ENCODE peak calls at places on chromosomes 11 and 22, in four cellular contexts. E, Q, Z and R are unnamed samples.

GRCh38 chr11:119093951-119094815 is 7.5 kb downstream of the DPAGT1 start:
- DNase-seq in E (peak), Q (peak), Z (peak), R (no peak)

GRCh38 chr11:17864478-17864941 is 129.9 kb downstream of the KCNC1 start:
- DNase-seq in E (no peak), Q (no peak), Z (no peak), R (no peak)

GRCh38 chr22:50705219-50705691 is 32.6 kb downstream of the SHANK3 start:
- DNase-seq in E (no peak), Q (peak), Z (peak), R (peak)

GRCh38 chr11:107756553-107756952 is 44.7 kb upstream of the SLN start:
- DNase-seq in E (no peak), Q (no peak), Z (no peak), R (no peak)

GRCh38 chr22:30288414-30289125 is 735 bp downstream of the CASTOR1 start:
- DNase-seq in E (no peak), Q (no peak), Z (no peak), R (no peak)

GRCh38 chr11:85809881-85810280 is 1.1 kb downstream of the SYTL2 start:
- DNase-seq in E (peak), Q (no peak), Z (peak), R (peak)

GRCh38 chr11:10473371-10473770 is 18.3 kb downstream of the AMPD3 start:
- DNase-seq in E (no peak), Q (no peak), Z (no peak), R (no peak)

GRCh38 chr11:67355023-67355793 is 1.9 kb upstream of the POLD4 start:
- DNase-seq in E (no peak), Q (no peak), Z (no peak), R (no peak)

GRCh38 chr11:129230006-129230405 is 37.9 kb upstream of the ARHGAP32 start:
- DNase-seq in E (no peak), Q (peak), Z (no peak), R (no peak)

GRCh38 chr11:132821027-132821426 is 711.3 kb downstream of the OPCML start:
- DNase-seq in E (no peak), Q (no peak), Z (no peak), R (no peak)

GRCh38 chr22:35838849-35839646 is 121.4 kb downstream of the APOL5 start:
- DNase-seq in E (no peak), Q (peak), Z (peak), R (peak)

GRCh38 chr22:21026783-21027692 is 5.3 kb downstream of the SLC7A4 start:
- DNase-seq in E (no peak), Q (peak), Z (no peak), R (no peak)

GRCh38 chr11:86219291-86220193 is 25.0 kb upstream of the EED start:
- DNase-seq in E (no peak), Q (no peak), Z (no peak), R (no peak)

GRCh38 chr11:71293961-71294782 is 41.8 kb upstream of the SHANK2 start:
- DNase-seq in E (no peak), Q (no peak), Z (no peak), R (no peak)

GRCh38 chr11:108666373-108666772 is 1.5 kb downstream of the DDX10 start:
- DNase-seq in E (no peak), Q (peak), Z (no peak), R (no peak)

GRCh38 chr11:22920939-22921565 is 60.8 kb upstream of the CCDC179 start:
- DNase-seq in E (no peak), Q (peak), Z (no peak), R (peak)

GRCh38 chr11:67504023-67504949 is 877 bp downstream of the PITPNM1 start:
- DNase-seq in E (peak), Q (no peak), Z (peak), R (peak)

GRCh38 chr11:134642206-134642605 is 230.2 kb upstream of the B3GAT1 start:
- DNase-seq in E (no peak), Q (no peak), Z (no peak), R (no peak)

GRCh38 chr22:39556970-39557811 is 13.4 kb upstream of the CACNA1I start:
- DNase-seq in E (peak), Q (peak), Z (peak), R (no peak)

GRCh38 chr22:23542933-23543332 is 37.2 kb downstream of the IGLL1 start:
- DNase-seq in E (no peak), Q (peak), Z (no peak), R (no peak)

GRCh38 chr11:47905358-47906059 is 57.4 kb upstream of the NUP160 start:
- DNase-seq in E (no peak), Q (no peak), Z (no peak), R (no peak)

GRCh38 chr11:927871-928270 is 2.2 kb downstream of the AP2A2 start:
- DNase-seq in E (peak), Q (no peak), Z (no peak), R (no peak)

GRCh38 chr22:27323646-27324045 is 477.9 kb downstream of the MN1 start:
- DNase-seq in E (no peak), Q (no peak), Z (no peak), R (no peak)

GRCh38 chr22:43636086-43636485 is 176.0 kb downstream of the EFCAB6 start:
- DNase-seq in E (no peak), Q (no peak), Z (no peak), R (no peak)

GRCh38 chr11:67463680-67464410 is 5.2 kb downstream of the TMEM134 start:
- DNase-seq in E (no peak), Q (no peak), Z (no peak), R (no peak)

GRCh38 chr22:32623943-32624342 is 149.3 kb downstream of the FBXO7 start:
- DNase-seq in E (no peak), Q (peak), Z (no peak), R (no peak)

GRCh38 chr11:85663080-85663729 is 1.7 kb downstream of the CREBZF start:
- DNase-seq in E (peak), Q (no peak), Z (no peak), R (no peak)

GRCh38 chr22:39528080-39528661 is 4.4 kb downstream of the RPS19BP1 start:
- DNase-seq in E (no peak), Q (no peak), Z (peak), R (peak)

GRCh38 chr11:121572581-121573059 is 119.9 kb upstream of the SORL1-AS1 start:
- DNase-seq in E (no peak), Q (no peak), Z (no peak), R (no peak)

GRCh38 chr11:34052608-34053160 is 1.2 kb downstream of the CAPRIN1 start:
- DNase-seq in E (no peak), Q (no peak), Z (peak), R (peak)

GRCh38 chr11:122697636-122698167 is 42.2 kb downstream of the UBASH3B start:
- DNase-seq in E (peak), Q (peak), Z (no peak), R (no peak)

GRCh38 chr11:103619480-103619879 is 417.0 kb upstream of the DDI1 start:
- DNase-seq in E (no peak), Q (peak), Z (no peak), R (no peak)

GRCh38 chr22:20565761-20566160 is 58.4 kb downstream of the MED15 start:
- DNase-seq in E (no peak), Q (no peak), Z (no peak), R (no peak)

GRCh38 chr11:118437736-118438125 is 1.4 kb downstream of the KMT2A start:
- DNase-seq in E (peak), Q (peak), Z (peak), R (peak)

GRCh38 chr11:34040571-34040970 is 11.0 kb upstream of the CAPRIN1 start:
- DNase-seq in E (no peak), Q (no peak), Z (no peak), R (no peak)

GRCh38 chr11:11543656-11544055 is 78.1 kb downstream of the GALNT18 start:
- DNase-seq in E (no peak), Q (no peak), Z (no peak), R (no peak)
- TF ChIP-seq CTCF in E (no peak), Q (no peak), Z (no peak), R (no peak)

DNA sequence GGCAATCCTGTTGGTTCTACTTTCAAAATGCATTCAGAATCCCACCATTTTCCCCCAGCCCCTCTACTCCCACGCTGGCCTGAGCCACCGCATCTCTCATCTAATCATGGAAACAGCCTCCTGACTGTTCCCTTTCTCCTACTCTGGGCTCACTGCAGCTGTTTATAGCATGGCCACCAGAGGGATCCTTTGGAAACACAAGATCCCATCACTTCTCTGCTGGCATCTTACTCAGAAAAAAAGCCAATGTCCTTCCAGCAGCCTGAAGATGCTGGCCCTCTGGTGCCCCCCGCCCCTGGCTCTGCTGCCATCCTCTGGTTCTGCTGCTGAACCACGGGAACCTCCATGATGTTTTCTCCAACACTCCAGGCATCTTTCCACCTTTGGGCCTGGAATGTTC is 11.1 kb downstream of the MS4A8 start:
- DNase-seq in E (no peak), Q (no peak), Z (no peak), R (no peak)
- TF ChIP-seq CTCF in E (no peak), Q (no peak), Z (no peak), R (peak)

GRCh38 chr22:49586873-49587272 is 240.8 kb downstream of the BRD1 start:
- DNase-seq in E (no peak), Q (no peak), Z (no peak), R (no peak)

GRCh38 chr22:49586244-49586748 is 241.4 kb downstream of the BRD1 start:
- DNase-seq in E (no peak), Q (peak), Z (no peak), R (no peak)

GRCh38 chr22:49583886-49584505 is 243.7 kb downstream of the BRD1 start:
- DNase-seq in E (no peak), Q (no peak), Z (no peak), R (no peak)

GRCh38 chr22:49587421-49587820 is 240.3 kb downstream of the BRD1 start:
- DNase-seq in E (no peak), Q (no peak), Z (no peak), R (no peak)

GRCh38 chr22:49585695-49586243 is 241.9 kb downstream of the BRD1 start:
- DNase-seq in E (no peak), Q (no peak), Z (no peak), R (no peak)
- TF ChIP-seq CTCF in E (no peak), Q (no peak), Z (no peak), R (no peak)

GRCh38 chr11:36150986-36151385 is 138.2 kb downstream of the COMMD9 start:
- DNase-seq in E (no peak), Q (peak), Z (no peak), R (no peak)

GRCh38 chr11:36151933-36152580 is 137.2 kb downstream of the COMMD9 start:
- DNase-seq in E (no peak), Q (peak), Z (no peak), R (no peak)

GRCh38 chr11:36155301-36155700 is 133.9 kb downstream of the COMMD9 start:
- DNase-seq in E (no peak), Q (no peak), Z (no peak), R (no peak)

GRCh38 chr11:36155770-36156485 is 133.3 kb downstream of the COMMD9 start:
- DNase-seq in E (no peak), Q (peak), Z (no peak), R (no peak)

GRCh38 chr11:36153581-36153980 is 135.6 kb downstream of the COMMD9 start:
- DNase-seq in E (no peak), Q (no peak), Z (no peak), R (no peak)
- TF ChIP-seq CTCF in E (no peak), Q (no peak), Z (no peak), R (no peak)

GRCh38 chr11:4890279-4890678 is 8.6 kb downstream of the OR51T1 start:
- DNase-seq in E (no peak), Q (no peak), Z (no peak), R (no peak)

GRCh38 chr11:4887591-4887990 is 5.9 kb downstream of the OR51T1 start:
- DNase-seq in E (no peak), Q (no peak), Z (no peak), R (no peak)

GRCh38 chr11:4886186-4886585 is 4.5 kb downstream of the OR51T1 start:
- DNase-seq in E (no peak), Q (no peak), Z (no peak), R (no peak)

GRCh38 chr11:4891996-4892640 is 10.4 kb downstream of the OR51T1 start:
- DNase-seq in E (no peak), Q (peak), Z (no peak), R (no peak)
- TF ChIP-seq CTCF in E (no peak), Q (peak), Z (peak), R (peak)

GRCh38 chr22:45082795-45083194 is 73.0 kb upstream of the PHF21B start:
- DNase-seq in E (no peak), Q (peak), Z (no peak), R (peak)
- TF ChIP-seq CTCF in E (no peak), Q (peak), Z (no peak), R (peak)

GRCh38 chr11:3020011-3020410 is 27.9 kb upstream of the NAP1L4 start:
- DNase-seq in E (no peak), Q (no peak), Z (no peak), R (no peak)

GRCh38 chr11:3026803-3027202 is 30.4 kb downstream of the CARS1 start:
- DNase-seq in E (no peak), Q (no peak), Z (no peak), R (no peak)

GRCh38 chr11:3022300-3022967 is 30.3 kb upstream of the NAP1L4 start:
- DNase-seq in E (no peak), Q (peak), Z (no peak), R (no peak)

GRCh38 chr11:3021125-3021524 is 29.0 kb upstream of the NAP1L4 start:
- DNase-seq in E (peak), Q (peak), Z (peak), R (no peak)

GRCh38 chr11:3022982-3023381 is 30.9 kb upstream of the NAP1L4 start:
- DNase-seq in E (no peak), Q (peak), Z (no peak), R (no peak)
- TF ChIP-seq CTCF in E (no peak), Q (no peak), Z (no peak), R (no peak)

GRCh38 chr11:94925422-94926270 is 47.7 kb downstream of the CWC15 start:
- DNase-seq in E (no peak), Q (no peak), Z (no peak), R (no peak)

GRCh38 chr11:94926271-94926625 is 47.1 kb downstream of the CWC15 start:
- DNase-seq in E (no peak), Q (peak), Z (no peak), R (no peak)

GRCh38 chr11:94924074-94925031 is 49.0 kb downstream of the CWC15 start:
- DNase-seq in E (no peak), Q (no peak), Z (no peak), R (no peak)

GRCh38 chr11:94928146-94928995 is 45.0 kb downstream of the CWC15 start:
- DNase-seq in E (no peak), Q (no peak), Z (no peak), R (no peak)

GRCh38 chr11:94926698-94927237 is 46.6 kb downstream of the CWC15 start:
- DNase-seq in E (no peak), Q (peak), Z (no peak), R (peak)
- TF ChIP-seq CTCF in E (no peak), Q (no peak), Z (no peak), R (no peak)

GRCh38 chr11:100980156-100980555 is 149.5 kb downstream of the PGR start:
- DNase-seq in E (no peak), Q (peak), Z (no peak), R (no peak)
- TF ChIP-seq CTCF in E (no peak), Q (peak), Z (no peak), R (peak)

GRCh38 chr11:12494699-12495098 is 117.3 kb downstream of the PARVA start:
- DNase-seq in E (no peak), Q (peak), Z (no peak), R (no peak)

GRCh38 chr11:12499071-12499470 is 121.7 kb downstream of the PARVA start:
- DNase-seq in E (no peak), Q (no peak), Z (no peak), R (no peak)

GRCh38 chr11:12502041-12502440 is 124.7 kb downstream of the PARVA start:
- DNase-seq in E (no peak), Q (peak), Z (no peak), R (no peak)

GRCh38 chr11:12497431-12497830 is 120.1 kb downstream of the PARVA start:
- DNase-seq in E (no peak), Q (no peak), Z (no peak), R (no peak)

DNA sequence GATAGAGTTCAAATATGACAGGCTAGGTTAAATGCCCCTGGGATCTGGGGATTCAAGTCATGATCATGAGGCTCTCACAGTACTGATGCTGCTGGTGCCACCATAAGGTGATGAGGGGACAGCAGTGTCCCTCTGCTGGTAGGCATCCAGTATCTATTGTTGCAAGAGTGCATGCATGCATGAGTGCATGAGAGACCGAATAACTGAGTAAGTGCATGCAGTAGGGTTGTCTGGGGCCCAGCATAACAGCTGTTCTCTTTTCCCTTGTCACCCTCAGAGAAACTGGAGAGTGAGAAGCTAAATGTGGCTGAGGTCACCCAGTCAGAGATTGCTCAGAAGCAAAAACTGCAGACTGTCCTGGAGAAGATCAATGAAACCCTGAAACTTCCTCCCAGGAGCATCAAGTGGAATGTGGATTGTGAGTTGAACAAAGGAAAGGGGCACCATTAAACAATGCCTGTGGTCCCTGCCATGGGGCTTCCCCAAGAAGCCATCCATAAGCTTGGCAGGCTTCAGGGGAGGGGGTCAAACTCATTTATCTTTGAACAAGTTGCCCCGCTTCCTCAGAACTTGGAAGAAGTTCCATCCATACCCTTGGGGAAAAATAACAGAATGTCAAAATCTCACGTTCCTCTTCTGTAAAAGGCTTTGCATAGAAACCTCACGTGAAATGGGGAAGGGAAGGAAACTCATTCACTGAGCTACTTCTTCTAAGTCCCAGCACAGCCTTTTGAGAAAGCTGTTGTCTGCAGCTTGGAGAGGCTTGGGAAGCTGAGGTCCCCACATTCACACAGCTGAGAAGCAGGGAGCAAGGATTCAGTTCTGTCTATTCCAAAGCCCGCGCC is 119.0 kb downstream of the PARVA start:
- DNase-seq in E (no peak), Q (no peak), Z (no peak), R (no peak)
- TF ChIP-seq CTCF in E (no peak), Q (peak), Z (no peak), R (peak)